ENCODE peak calls at places on chromosomes 7 and 10, in six cellular contexts. T, Y, Z, C, G and N are unnamed samples.

GRCh38 chr10:15804109-15804508 is 56.2 kb downstream of the MINDY3 start:
- DNase-seq in T (no peak), Y (no peak), Z (no peak), C (no peak), G (no peak), N (no peak)

GRCh38 chr10:116889066-116889465 is 39.8 kb downstream of the ENO4 start:
- DNase-seq in T (no peak), Y (no peak), Z (no peak), C (no peak), G (no peak), N (no peak)

GRCh38 chr7:17497549-17498193 is 199.2 kb downstream of the AHR start:
- DNase-seq in T (no peak), Y (no peak), Z (no peak), C (no peak), G (no peak), N (no peak)

GRCh38 chr7:44152971-44153947 is 12.1 kb upstream of the MYL7 start:
- DNase-seq in T (no peak), Y (no peak), Z (no peak), C (no peak), G (no peak), N (no peak)

GRCh38 chr7:123184271-123184670 is 15.5 kb downstream of the SLC13A1 start:
- DNase-seq in T (no peak), Y (no peak), Z (no peak), C (no peak), G (no peak), N (no peak)

GRCh38 chr10:87761892-87762291 is 56.1 kb downstream of the ATAD1 start:
- DNase-seq in T (no peak), Y (peak), Z (no peak), C (peak), G (no peak), N (peak)

GRCh38 chr10:104209575-104210198 is 22.5 kb downstream of the CFAP43 start:
- DNase-seq in T (peak), Y (peak), Z (no peak), C (peak), G (peak), N (peak)

GRCh38 chr7:26853788-26854393 is 10.5 kb downstream of the SKAP2 start:
- DNase-seq in T (no peak), Y (no peak), Z (no peak), C (peak), G (no peak), N (no peak)

GRCh38 chr10:97771055-97771811 is 566 bp downstream of the SFRP5 start:
- DNase-seq in T (no peak), Y (peak), Z (no peak), C (peak), G (no peak), N (peak)

GRCh38 chr7:46291601-46292150 is 370.6 kb upstream of the IGFBP3 start:
- DNase-seq in T (no peak), Y (peak), Z (no peak), C (peak), G (no peak), N (peak)

GRCh38 chr10:124156524-124157225 is 63.3 kb upstream of the CHST15 start:
- DNase-seq in T (peak), Y (no peak), Z (no peak), C (no peak), G (no peak), N (peak)

GRCh38 chr7:87548123-87548919 is 52.4 kb downstream of the ABCB1 start:
- DNase-seq in T (no peak), Y (no peak), Z (no peak), C (no peak), G (no peak), N (no peak)

GRCh38 chr10:99924451-99924850 is 85.3 kb downstream of the DNMBP start:
- DNase-seq in T (no peak), Y (no peak), Z (no peak), C (no peak), G (no peak), N (no peak)

GRCh38 chr10:32349968-32350738 is 3.2 kb upstream of the EPC1 start:
- DNase-seq in T (no peak), Y (no peak), Z (no peak), C (no peak), G (no peak), N (no peak)

GRCh38 chr10:103853428-103854264 is 1.7 kb downstream of the SH3PXD2A start:
- DNase-seq in T (no peak), Y (no peak), Z (no peak), C (no peak), G (no peak), N (no peak)

GRCh38 chr10:103495321-103495720 is 1.8 kb downstream of the NEURL1 start:
- DNase-seq in T (no peak), Y (no peak), Z (no peak), C (no peak), G (no peak), N (no peak)

GRCh38 chr10:97163141-97163540 is 22.6 kb downstream of the SLIT1 start:
- DNase-seq in T (no peak), Y (no peak), Z (no peak), C (no peak), G (no peak), N (no peak)

GRCh38 chr10:124005091-124005490 is 88.3 kb downstream of the CHST15 start:
- DNase-seq in T (no peak), Y (no peak), Z (no peak), C (no peak), G (no peak), N (no peak)

GRCh38 chr10:26706936-26707335 is 9.4 kb downstream of the PDSS1 start:
- DNase-seq in T (no peak), Y (no peak), Z (no peak), C (no peak), G (no peak), N (no peak)

GRCh38 chr10:69269761-69270160 is 8.5 kb upstream of the HK1 start:
- DNase-seq in T (no peak), Y (no peak), Z (no peak), C (peak), G (no peak), N (no peak)

GRCh38 chr7:19701471-19701870 is 7.4 kb downstream of the POLR1F start:
- DNase-seq in T (no peak), Y (no peak), Z (no peak), C (no peak), G (no peak), N (no peak)

GRCh38 chr10:8581521-8582225 is 527.2 kb downstream of the GATA3 start:
- DNase-seq in T (no peak), Y (no peak), Z (no peak), C (no peak), G (no peak), N (no peak)

GRCh38 chr10:51574248-51575067 is 124.9 kb downstream of the CSTF2T start:
- DNase-seq in T (no peak), Y (no peak), Z (no peak), C (no peak), G (no peak), N (no peak)

GRCh38 chr10:131271966-131272365 is 39.6 kb downstream of the TCERG1L start:
- DNase-seq in T (no peak), Y (no peak), Z (no peak), C (no peak), G (no peak), N (no peak)

GRCh38 chr7:130838738-130839137 is 104.7 kb upstream of the KLF14 start:
- DNase-seq in T (no peak), Y (peak), Z (peak), C (peak), G (no peak), N (peak)

GRCh38 chr10:6056411-6057135 is 5.6 kb downstream of the IL2RA start:
- DNase-seq in T (no peak), Y (no peak), Z (no peak), C (no peak), G (no peak), N (no peak)

GRCh38 chr7:134155220-134155619 is 28.1 kb downstream of the LRGUK start:
- DNase-seq in T (no peak), Y (no peak), Z (no peak), C (no peak), G (no peak), N (no peak)

GRCh38 chr7:56105508-56105907 is 768 bp downstream of the CHCHD2 start:
- DNase-seq in T (no peak), Y (peak), Z (peak), C (peak), G (peak), N (peak)

GRCh38 chr7:80732635-80733034 is 94.2 kb downstream of the CD36 start:
- DNase-seq in T (no peak), Y (no peak), Z (no peak), C (no peak), G (no peak), N (no peak)

GRCh38 chr7:78472519-78472918 is 673.9 kb downstream of the PHTF2 start:
- DNase-seq in T (no peak), Y (no peak), Z (peak), C (peak), G (no peak), N (no peak)

GRCh38 chr10:88152720-88153119 is 289.3 kb downstream of the PTEN start:
- DNase-seq in T (no peak), Y (peak), Z (peak), C (peak), G (no peak), N (peak)

GRCh38 chr10:30247704-30248103 is 101.4 kb downstream of the MTPAP start:
- DNase-seq in T (no peak), Y (no peak), Z (no peak), C (no peak), G (no peak), N (no peak)

DNA sequence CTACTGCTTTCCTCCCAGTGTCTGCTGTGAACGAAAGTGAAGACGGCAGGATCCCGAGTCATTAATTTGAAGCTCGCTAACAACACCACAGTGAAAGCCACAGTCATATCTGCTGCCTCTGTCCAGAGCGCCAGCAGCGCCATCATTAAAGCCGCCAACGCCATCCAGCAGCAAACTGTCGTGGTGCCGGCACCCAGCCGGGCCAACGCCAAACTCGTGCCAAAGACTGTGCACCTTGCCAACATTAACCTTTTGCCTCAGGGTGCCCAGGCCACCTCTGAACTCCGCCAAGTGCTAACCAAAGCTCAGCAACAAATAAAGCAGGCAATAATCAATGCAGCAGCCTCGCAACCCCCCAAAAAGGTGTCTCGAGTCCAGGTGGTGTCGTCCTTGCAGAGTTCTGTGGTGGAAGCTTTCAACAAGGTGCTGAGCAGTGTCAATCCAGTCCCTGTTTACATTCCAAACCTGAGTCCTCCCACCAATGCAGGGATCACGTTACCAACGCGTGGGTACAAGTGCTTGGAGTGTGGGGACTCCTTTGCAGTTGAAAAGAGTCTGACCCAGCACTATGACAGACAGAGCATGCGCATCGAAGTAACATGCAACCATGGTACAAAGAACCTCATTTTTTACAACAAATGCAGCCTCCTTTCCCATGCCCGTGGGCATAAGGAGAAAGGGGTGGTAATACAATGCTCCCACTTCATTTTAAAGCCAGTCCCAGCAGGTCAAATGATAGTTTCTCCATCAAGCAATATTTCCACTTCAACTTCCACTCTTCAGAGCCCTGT is 94.8 kb upstream of the KCNMA1 start:
- DNase-seq in T (no peak), Y (no peak), Z (no peak), C (no peak), G (no peak), N (no peak)
- H3K4me3 ChIP-seq in T (no peak), Y (no peak), Z (no peak), C (no peak), G (no peak), N (no peak)

DNA sequence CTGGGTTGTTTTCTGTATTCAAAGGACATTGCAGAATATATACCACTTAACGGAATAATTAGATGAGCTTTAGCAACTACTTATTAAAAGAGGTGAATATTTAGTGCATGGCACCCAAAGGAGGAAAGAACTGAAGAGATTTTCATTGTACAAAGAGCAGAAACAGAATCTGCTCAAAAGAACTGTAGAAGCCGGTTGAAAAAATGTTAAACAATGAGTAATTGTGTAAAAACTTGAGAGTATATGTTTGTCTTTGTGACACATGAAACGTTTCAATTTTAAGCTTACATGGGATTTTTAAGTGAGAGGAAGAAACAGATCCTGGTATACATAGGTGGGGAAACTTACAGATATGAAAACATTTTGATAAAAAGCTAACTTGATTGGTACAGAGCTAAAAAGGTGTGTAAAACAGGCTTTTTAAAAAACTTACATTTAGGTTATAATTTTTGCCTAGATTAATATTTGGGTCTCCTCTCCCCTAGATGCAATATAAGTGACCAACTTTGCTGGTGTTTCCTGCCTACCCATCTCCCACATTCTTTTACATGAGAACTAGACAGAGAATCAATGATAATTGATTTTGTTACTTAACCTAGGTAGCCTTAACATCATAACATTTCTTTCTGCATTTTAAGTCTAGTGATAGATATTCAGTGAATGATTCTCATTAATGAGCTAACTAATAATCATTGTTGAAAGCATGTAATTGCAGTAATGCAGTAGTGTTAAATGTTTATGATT is 6.8 kb downstream of the ARL5B start:
- DNase-seq in T (no peak), Y (no peak), Z (no peak), C (no peak), G (no peak), N (no peak)
- H3K4me3 ChIP-seq in T (no peak), Y (no peak), Z (no peak), C (no peak), G (no peak), N (no peak)

GRCh38 chr7:51316262-51316665 is 345 bp downstream of the COBL start:
- DNase-seq in T (no peak), Y (no peak), Z (no peak), C (no peak), G (no peak), N (peak)

GRCh38 chr7:51315393-51316261 is 982 bp downstream of the COBL start:
- DNase-seq in T (no peak), Y (no peak), Z (no peak), C (no peak), G (no peak), N (no peak)

GRCh38 chr7:51314041-51314440 is 2.6 kb downstream of the COBL start:
- DNase-seq in T (no peak), Y (no peak), Z (no peak), C (no peak), G (no peak), N (no peak)

GRCh38 chr7:51313276-51314035 is 3.2 kb downstream of the COBL start:
- DNase-seq in T (no peak), Y (no peak), Z (no peak), C (no peak), G (no peak), N (no peak)

GRCh38 chr7:51314726-51315125 is 1.9 kb downstream of the COBL start:
- DNase-seq in T (no peak), Y (no peak), Z (no peak), C (no peak), G (no peak), N (no peak)
- H3K4me3 ChIP-seq in T (no peak), Y (no peak), Z (no peak), C (no peak), G (no peak), N (no peak)

GRCh38 chr7:1402791-1403755 is 56.2 kb downstream of the MICALL2 start:
- DNase-seq in T (no peak), Y (no peak), Z (no peak), C (no peak), G (no peak), N (no peak)
- H3K4me3 ChIP-seq in T (no peak), Y (no peak), Z (no peak), C (no peak), G (no peak), N (no peak)

GRCh38 chr7:158588085-158588877 is 658 bp upstream of the PTPRN2 start:
- DNase-seq in T (no peak), Y (no peak), Z (no peak), C (no peak), G (no peak), N (no peak)
- H3K4me3 ChIP-seq in T (peak), Y (peak), Z (no peak), C (peak), G (no peak), N (no peak)